ENCODE peak calls at places on chromosomes 13 and 19, in nine cellular contexts. C is GM23338; U is body of pancreas; D is HepG2; J is esophagus squamous epithelium; W is CD8-positive, alpha-beta memory T cell; V is thoracic aorta; I is sigmoid colon; G is pancreas. M is an unnamed sample.
A peak's percentile ranks its signal among the peaks of the same experiment; 100 is the strongest.

GRCh38 chr19:41299755-41300089 is 10.2 kb upstream of the CCDC97 start:
- DNase-seq in C (no peak), U (no peak), D (no peak), J (no peak), W (no peak), V (no peak), I (peak; percentile 87), G (no peak), M (no peak)

GRCh38 chr13:48234652-48235099 is 1.7 kb downstream of the ITM2B start:
- DNase-seq in C (no peak), U (no peak), D (no peak), J (no peak), W (no peak), V (no peak), I (no peak), G (no peak), M (no peak)

GRCh38 chr13:38535271-38535670 is 151.6 kb upstream of the FREM2 start:
- DNase-seq in C (no peak), U (no peak), D (no peak), J (no peak), W (no peak), V (no peak), I (no peak), G (no peak), M (no peak)

GRCh38 chr13:106819413-106820180 is 251.7 kb upstream of the ARGLU1 start:
- DNase-seq in C (no peak), U (no peak), D (no peak), J (no peak), W (no peak), V (no peak), I (no peak), G (no peak), M (no peak)

GRCh38 chr19:16477311-16477710 is 5.5 kb upstream of the EPS15L1 start:
- DNase-seq in C (no peak), U (no peak), D (no peak), J (no peak), W (no peak), V (no peak), I (no peak), G (no peak), M (no peak)

GRCh38 chr19:57992841-57993240 is 9.8 kb downstream of the ZNF606 start:
- DNase-seq in C (no peak), U (no peak), D (no peak), J (no peak), W (no peak), V (no peak), I (no peak), G (no peak), M (no peak)

GRCh38 chr19:58346961-58347929 is 6.0 kb downstream of the A1BG start:
- DNase-seq in C (peak; percentile 81), U (peak; percentile 41), D (no peak), J (no peak), W (peak; percentile 44), V (no peak), I (peak; percentile 73), G (no peak), M (peak; percentile 47)

GRCh38 chr19:1053176-1054101 is 13.5 kb upstream of the ARHGAP45 start:
- DNase-seq in C (no peak), U (no peak), D (no peak), J (no peak), W (no peak), V (no peak), I (no peak), G (no peak), M (no peak)

GRCh38 chr13:75876371-75877050 is 240.4 kb downstream of the LMO7 start:
- DNase-seq in C (peak; percentile 85), U (peak; percentile 61), D (peak; percentile 46), J (no peak), W (no peak), V (no peak), I (peak; percentile 67), G (peak; percentile 23), M (peak; percentile 34)

GRCh38 chr19:10603084-10603872 is 16.2 kb upstream of the AP1M2 start:
- DNase-seq in C (peak; percentile 56), U (peak; percentile 22), D (no peak), J (peak; percentile 33), W (peak; percentile 64), V (no peak), I (peak; percentile 68), G (no peak), M (peak; percentile 26)

GRCh38 chr13:70817571-70817970 is 709.3 kb upstream of the KLHL1 start:
- DNase-seq in C (no peak), U (no peak), D (no peak), J (no peak), W (no peak), V (no peak), I (no peak), G (no peak), M (no peak)

GRCh38 chr13:70809588-70809987 is 701.3 kb upstream of the KLHL1 start:
- DNase-seq in C (peak; percentile 7), U (no peak), D (no peak), J (no peak), W (no peak), V (no peak), I (no peak), G (no peak), M (no peak)

GRCh38 chr13:70814684-70815083 is 706.4 kb upstream of the KLHL1 start:
- DNase-seq in C (no peak), U (no peak), D (no peak), J (no peak), W (no peak), V (no peak), I (no peak), G (no peak), M (no peak)

GRCh38 chr13:70816853-70817252 is 708.6 kb upstream of the KLHL1 start:
- DNase-seq in C (no peak), U (no peak), D (no peak), J (no peak), W (no peak), V (no peak), I (no peak), G (no peak), M (no peak)

DNA sequence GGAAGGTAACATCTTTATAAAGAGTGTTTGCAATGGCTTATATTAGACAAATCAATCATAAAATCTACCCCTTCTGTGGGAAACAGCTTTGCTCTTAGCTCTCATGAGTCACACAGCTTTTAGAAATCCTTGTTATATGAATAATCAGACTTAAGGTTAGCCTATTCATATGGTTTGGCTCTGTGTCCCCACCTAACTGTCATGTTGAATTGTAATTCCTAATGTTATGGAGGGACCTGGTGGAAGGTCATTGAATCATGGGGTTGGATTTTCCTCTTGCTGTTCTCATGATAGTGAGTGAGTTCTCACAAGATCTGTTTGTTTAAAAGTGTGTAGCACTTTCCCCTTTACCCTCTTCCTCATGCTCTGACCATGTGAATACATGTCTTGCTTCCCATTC is 704.2 kb upstream of the KLHL1 start:
- DNase-seq in C (no peak), U (no peak), D (no peak), J (no peak), W (no peak), V (no peak), I (no peak), G (no peak), M (no peak)
- H3K27ac ChIP-seq in C (no peak overlapping the region), U (no peak overlapping the region), D (no peak overlapping the region), J (no peak overlapping the region), W (no peak overlapping the region), V (no peak overlapping the region), I (no peak overlapping the region), G (no peak overlapping the region), M (no peak overlapping the region)

GRCh38 chr19:36097036-36097435 is 13.9 kb upstream of the OVOL3 start:
- DNase-seq in C (no peak), U (no peak), D (no peak), J (no peak), W (no peak), V (no peak), I (no peak), G (no peak), M (peak; percentile 79)
- H3K27ac ChIP-seq in C (no peak overlapping the region), U (no peak overlapping the region), D (no peak overlapping the region), J (no peak overlapping the region), W (no peak overlapping the region), V (no peak overlapping the region), I (no peak overlapping the region), G (no peak overlapping the region), M (peak overlapping the region; percentile 93)

DNA sequence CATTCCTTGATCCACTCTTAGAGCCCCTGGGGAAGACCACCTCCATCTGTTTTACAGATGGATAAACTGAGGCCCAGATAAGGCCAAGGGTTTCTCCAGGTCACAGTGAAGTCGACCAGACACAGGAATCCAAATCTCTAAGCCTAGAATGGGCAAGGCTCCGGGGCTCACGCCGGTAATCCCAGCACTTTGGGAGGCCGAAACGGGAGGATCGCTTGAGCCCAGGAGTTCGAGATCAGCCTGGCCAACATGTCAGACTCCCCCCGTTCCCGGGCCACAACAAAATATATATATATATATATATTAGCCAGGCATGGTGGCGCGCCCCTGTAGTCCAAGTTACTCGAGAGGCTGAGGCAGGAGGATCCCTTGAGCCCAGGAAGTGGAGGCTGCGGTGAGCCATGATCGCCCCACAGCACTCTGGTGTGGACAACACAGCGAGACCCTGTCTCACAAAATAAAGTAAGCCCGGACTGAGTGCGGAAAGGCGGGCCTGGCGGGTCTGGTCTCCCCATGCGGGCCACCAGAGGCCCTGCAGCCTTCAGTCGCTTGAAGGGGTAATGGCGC is 615 bp upstream of the RPL13A start:
- DNase-seq in C (no peak), U (no peak), D (no peak), J (no peak), W (no peak), V (no peak), I (peak; percentile 80), G (no peak), M (no peak)
- H3K27ac ChIP-seq in C (no peak overlapping the region), U (peak overlapping the region; percentile 87), D (peak overlapping the region; percentile 70), J (peak overlapping the region; percentile 85), W (peak overlapping the region; percentile 45), V (peak overlapping the region; percentile 80), I (peak overlapping the region; percentile 91), G (peak overlapping the region; percentile 48), M (peak overlapping the region; percentile 91)

GRCh38 chr13:96279904-96280303 is 190.0 kb downstream of the HS6ST3 start:
- DNase-seq in C (no peak), U (no peak), D (no peak), J (no peak), W (no peak), V (no peak), I (no peak), G (no peak), M (no peak)
- H3K27ac ChIP-seq in C (no peak overlapping the region), U (no peak overlapping the region), D (no peak overlapping the region), J (no peak overlapping the region), W (no peak overlapping the region), V (no peak overlapping the region), I (no peak overlapping the region), G (no peak overlapping the region), M (no peak overlapping the region)

GRCh38 chr13:24348385-24348784 is 39.0 kb downstream of the C1QTNF9 start:
- DNase-seq in C (no peak), U (no peak), D (no peak), J (no peak), W (no peak), V (no peak), I (no peak), G (no peak), M (no peak)
- H3K27ac ChIP-seq in C (no peak overlapping the region), U (peak overlapping the region; percentile 88), D (no peak overlapping the region), J (no peak overlapping the region), W (no peak overlapping the region), V (no peak overlapping the region), I (no peak overlapping the region), G (peak overlapping the region; percentile 83), M (no peak overlapping the region)